ENCODE peak calls at places on chromosome 11, in seven cellular contexts. V, H, K, Q, J, E and C are unnamed samples.

GRCh38 chr11:47376543-47377371 is 1.6 kb downstream of the SPI1 start:
- DNase-seq in V (no peak), H (no peak), K (no peak), Q (peak), J (no peak), E (no peak), C (no peak)

GRCh38 chr11:70630068-70630467 is 231.7 kb downstream of the CTTN start:
- DNase-seq in V (no peak), H (no peak), K (no peak), Q (no peak), J (no peak), E (no peak), C (no peak)

GRCh38 chr11:61362542-61362875 is 335 bp downstream of the TMEM138 start:
- DNase-seq in V (peak), H (peak), K (peak), Q (no peak), J (peak), E (peak), C (no peak)

GRCh38 chr11:65558002-65558784 is at the start of gene LTBP3:
- DNase-seq in V (peak), H (no peak), K (peak), Q (peak), J (peak), E (peak), C (no peak)

GRCh38 chr11:104912102-104912501 is 13.8 kb upstream of the CASP12 start:
- DNase-seq in V (no peak), H (no peak), K (no peak), Q (no peak), J (no peak), E (no peak), C (no peak)

GRCh38 chr11:7555067-7555699 is 41.4 kb downstream of the PPFIBP2 start:
- DNase-seq in V (no peak), H (no peak), K (peak), Q (no peak), J (no peak), E (no peak), C (no peak)

GRCh38 chr11:44950036-44950624 is 553 bp downstream of the TP53I11 start:
- DNase-seq in V (peak), H (no peak), K (peak), Q (no peak), J (peak), E (peak), C (no peak)

GRCh38 chr11:16920559-16920958 is 93.7 kb downstream of the PLEKHA7 start:
- DNase-seq in V (no peak), H (no peak), K (peak), Q (no peak), J (no peak), E (no peak), C (no peak)

GRCh38 chr11:128579790-128580504 is 7.4 kb downstream of the ETS1 start:
- DNase-seq in V (no peak), H (no peak), K (no peak), Q (no peak), J (no peak), E (no peak), C (no peak)

GRCh38 chr11:316891-317291 is 3.1 kb downstream of the IFITM1 start:
- DNase-seq in V (no peak), H (no peak), K (no peak), Q (no peak), J (no peak), E (no peak), C (peak)

GRCh38 chr11:93564895-93565294 is 21.7 kb upstream of the SMCO4 start:
- DNase-seq in V (no peak), H (no peak), K (no peak), Q (no peak), J (no peak), E (no peak), C (no peak)

GRCh38 chr11:80136991-80137390 is 696.2 kb upstream of the TENM4 start:
- DNase-seq in V (no peak), H (no peak), K (no peak), Q (no peak), J (no peak), E (no peak), C (peak)

GRCh38 chr11:75311858-75312288 is 39.6 kb downstream of the ARRB1 start:
- DNase-seq in V (no peak), H (no peak), K (peak), Q (no peak), J (no peak), E (no peak), C (no peak)

GRCh38 chr11:46277623-46278386 is at the start of gene CREB3L1:
- DNase-seq in V (no peak), H (no peak), K (peak), Q (no peak), J (no peak), E (peak), C (no peak)

GRCh38 chr11:102836290-102836875 is 7.0 kb downstream of the MMP3 start:
- DNase-seq in V (no peak), H (no peak), K (no peak), Q (no peak), J (no peak), E (no peak), C (no peak)

GRCh38 chr11:64224891-64225607 is 937 bp downstream of the TRPT1 start:
- DNase-seq in V (no peak), H (no peak), K (no peak), Q (no peak), J (no peak), E (no peak), C (no peak)

GRCh38 chr11:132300283-132300682 is 929.9 kb downstream of the NTM start:
- DNase-seq in V (no peak), H (no peak), K (no peak), Q (no peak), J (no peak), E (peak), C (no peak)

GRCh38 chr11:106691807-106692365 is 326.4 kb downstream of the GUCY1A2 start:
- DNase-seq in V (no peak), H (no peak), K (no peak), Q (no peak), J (no peak), E (no peak), C (no peak)

GRCh38 chr11:7965386-7965785 is at the start of gene NLRP10:
- DNase-seq in V (no peak), H (no peak), K (no peak), Q (no peak), J (no peak), E (no peak), C (no peak)

GRCh38 chr11:63993983-63994382 is 7.7 kb downstream of the OTUB1 start:
- DNase-seq in V (no peak), H (no peak), K (no peak), Q (no peak), J (no peak), E (no peak), C (no peak)

GRCh38 chr11:105466582-105467228 is 143.2 kb upstream of the GRIA4 start:
- DNase-seq in V (no peak), H (no peak), K (no peak), Q (no peak), J (no peak), E (no peak), C (no peak)

GRCh38 chr11:122095950-122096942 is 19.8 kb downstream of the BLID start:
- DNase-seq in V (no peak), H (no peak), K (no peak), Q (no peak), J (no peak), E (no peak), C (no peak)

GRCh38 chr11:5620606-5621521 is 3.9 kb upstream of the TRIM34 start:
- DNase-seq in V (no peak), H (no peak), K (peak), Q (peak), J (peak), E (no peak), C (peak)

GRCh38 chr11:73201249-73201648 is 16.8 kb upstream of the P2RY2 start:
- DNase-seq in V (no peak), H (no peak), K (no peak), Q (no peak), J (no peak), E (no peak), C (no peak)

GRCh38 chr11:85829172-85829571 is 18.2 kb upstream of the SYTL2 start:
- DNase-seq in V (no peak), H (no peak), K (no peak), Q (no peak), J (no peak), E (no peak), C (no peak)

GRCh38 chr11:126267650-126268049 is 1.0 kb downstream of the SRPRA start:
- DNase-seq in V (no peak), H (no peak), K (no peak), Q (no peak), J (no peak), E (no peak), C (no peak)

GRCh38 chr11:129067454-129067853 is 124.7 kb downstream of the ARHGAP32 start:
- DNase-seq in V (no peak), H (no peak), K (no peak), Q (no peak), J (no peak), E (no peak), C (no peak)

GRCh38 chr11:94755494-94755893 is 12.7 kb upstream of the AMOTL1 start:
- DNase-seq in V (no peak), H (no peak), K (no peak), Q (no peak), J (no peak), E (no peak), C (no peak)

GRCh38 chr11:65131417-65131776 is 2.9 kb downstream of the SYVN1 start:
- DNase-seq in V (no peak), H (no peak), K (no peak), Q (no peak), J (no peak), E (no peak), C (no peak)